ENCODE peak calls at places on chromosome 4, in four cellular contexts. Y is heart right ventricle, W is endodermal cell, A is SK-N-SH. I is an unnamed sample. For H3K9me3, H3K4me1 and H3K36me3, the result is how much of the 10 kb centered on the place peaks cover.

GRCh38 chr4:7590205-7590604 is 155.5 kb upstream of the PSAPL1 start:
- DNase-seq in Y (no peak), W (no peak), A (no peak), I (no peak)

GRCh38 chr4:153522800-153523089 is 56.6 kb downstream of the TMEM131L start:
- DNase-seq in Y (no peak), W (no peak), A (no peak), I (no peak)

GRCh38 chr4:4384837-4385236 is 2.1 kb upstream of the NSG1 start:
- DNase-seq in Y (no peak), W (peak), A (peak), I (no peak)

GRCh38 chr4:5785806-5786680 is 75.0 kb downstream of the EVC start:
- DNase-seq in Y (no peak), W (no peak), A (no peak), I (no peak)

GRCh38 chr4:53064609-53065008 is 202.5 kb downstream of the RASL11B start:
- DNase-seq in Y (no peak), W (no peak), A (no peak), I (no peak)

GRCh38 chr4:15754323-15754722 is 23.8 kb upstream of the CD38 start:
- DNase-seq in Y (peak), W (no peak), A (no peak), I (peak)

GRCh38 chr4:173333658-173334084 is 487 bp downstream of the HMGB2 start:
- DNase-seq in Y (peak), W (peak), A (peak), I (no peak)

GRCh38 chr4:148065069-148065468 is 333.2 kb downstream of the ARHGAP10 start:
- DNase-seq in Y (no peak), W (no peak), A (no peak), I (no peak)

GRCh38 chr4:148634476-148634875 is 192.3 kb upstream of the NR3C2 start:
- DNase-seq in Y (no peak), W (no peak), A (no peak), I (no peak)

GRCh38 chr4:6019316-6020263 is 1.4 kb upstream of the C4orf50 start:
- DNase-seq in Y (peak), W (peak), A (peak), I (peak)

GRCh38 chr4:122577808-122578781 is 42.8 kb downstream of the IL21 start:
- DNase-seq in Y (peak), W (peak), A (peak), I (peak)

GRCh38 chr4:40736910-40737309 is 12.8 kb upstream of the NSUN7 start:
- DNase-seq in Y (no peak), W (no peak), A (peak), I (no peak)

GRCh38 chr4:4599886-4600285 is 58.0 kb upstream of the STX18 start:
- DNase-seq in Y (no peak), W (no peak), A (no peak), I (no peak)

GRCh38 chr4:107978716-107979451 is 10.8 kb upstream of the HADH start:
- DNase-seq in Y (no peak), W (no peak), A (no peak), I (no peak)

GRCh38 chr4:88442636-88443260 is 14.2 kb upstream of the HERC5 start:
- DNase-seq in Y (no peak), W (no peak), A (no peak), I (no peak)

GRCh38 chr4:158253350-158253980 is 43.2 kb downstream of the TMEM144 start:
- DNase-seq in Y (peak), W (peak), A (peak), I (no peak)

GRCh38 chr4:147837854-147838253 is 106.0 kb downstream of the ARHGAP10 start:
- DNase-seq in Y (no peak), W (no peak), A (no peak), I (no peak)

GRCh38 chr4:92099851-92100250 is 203.9 kb upstream of the GRID2 start:
- DNase-seq in Y (no peak), W (no peak), A (peak), I (no peak)

GRCh38 chr4:8615366-8615765 is 22.8 kb downstream of the CPZ start:
- DNase-seq in Y (no peak), W (no peak), A (no peak), I (no peak)

GRCh38 chr4:19494958-19495357 is 756.7 kb upstream of the SLIT2 start:
- DNase-seq in Y (no peak), W (no peak), A (no peak), I (no peak)
- H3K9me3 ChIP-seq in Y (under half), W (under half), A (under half), I (under half)

GRCh38 chr4:112172180-112172579 is 26.9 kb downstream of the FAM241A start:
- DNase-seq in Y (no peak), W (no peak), A (no peak), I (no peak)
- H3K4me1 ChIP-seq in Y (under half), W (under half), A (under half), I (under half)

GRCh38 chr4:51872283-51872997 is 29.5 kb downstream of the DCUN1D4 start:
- DNase-seq in Y (no peak), W (no peak), A (no peak), I (no peak)

GRCh38 chr4:51870441-51871188 is 27.7 kb downstream of the DCUN1D4 start:
- DNase-seq in Y (no peak), W (no peak), A (no peak), I (no peak)

GRCh38 chr4:51880016-51880915 is 37.3 kb downstream of the DCUN1D4 start:
- DNase-seq in Y (no peak), W (no peak), A (no peak), I (no peak)

GRCh38 chr4:51874551-51874950 is 31.6 kb downstream of the DCUN1D4 start:
- DNase-seq in Y (no peak), W (no peak), A (no peak), I (no peak)
- H3K36me3 ChIP-seq in Y (under half), W (half or more), A (half or more), I (half or more)

GRCh38 chr4:1338752-1339414 is 8.1 kb upstream of the UVSSA start:
- DNase-seq in Y (no peak), W (no peak), A (no peak), I (no peak)
- H3K9me3 ChIP-seq in Y (under half), W (under half), A (under half), I (under half)

GRCh38 chr4:176009254-176009653 is 56.4 kb upstream of the WDR17 start:
- DNase-seq in Y (no peak), W (no peak), A (no peak), I (no peak)

GRCh38 chr4:176013466-176014247 is 52.0 kb upstream of the WDR17 start:
- DNase-seq in Y (no peak), W (no peak), A (no peak), I (no peak)

GRCh38 chr4:176011523-176011922 is 54.1 kb upstream of the WDR17 start:
- DNase-seq in Y (no peak), W (no peak), A (no peak), I (no peak)

GRCh38 chr4:176014583-176015108 is 51.0 kb upstream of the WDR17 start:
- DNase-seq in Y (no peak), W (no peak), A (no peak), I (no peak)
- H3K4me1 ChIP-seq in Y (under half), W (under half), A (under half), I (under half)

I was measured in SJSA1.